ENCODE peak calls at places on chromosomes 3 and 15, in four cellular contexts. T is K562, V is HCT116, H is SK-N-SH. X is an unnamed sample.
A peak's percentile ranks its signal among the peaks of the same experiment; 100 is the strongest.

GRCh38 chr3:99945328-99945995 is 127.8 kb downstream of the CMSS1 start:
- DNase-seq in T (no peak), H (no peak), V (no peak), X (no peak)

GRCh38 chr3:120022729-120023128 is 71.5 kb downstream of the GSK3B start:
- DNase-seq in H (no peak), V (no peak), T (no peak), X (no peak)

GRCh38 chr3:152183473-152183872 is 85.3 kb upstream of the MBNL1 start:
- DNase-seq in T (peak; percentile 51), V (peak; percentile 46), H (peak; percentile 34), X (peak; percentile 10)

GRCh38 chr15:39584662-39585393 is 3.9 kb downstream of the THBS1 start:
- DNase-seq in H (no peak), V (no peak), T (no peak), X (no peak)

GRCh38 chr3:138079901-138080300 is 35.5 kb downstream of the DZIP1L start:
- DNase-seq in H (no peak), V (no peak), T (no peak), X (no peak)

GRCh38 chr3:151751161-151751560 is 17.4 kb downstream of the AADACL2 start:
- DNase-seq in T (no peak), V (no peak), H (no peak), X (no peak)

GRCh38 chr3:67920969-67921368 is 266.6 kb upstream of the SUCLG2 start:
- DNase-seq in T (no peak), V (no peak), H (no peak), X (no peak)

GRCh38 chr3:113211370-113212154 is at the start of gene BOC:
- DNase-seq in V (no peak), H (peak; percentile 76), T (no peak), X (no peak)

GRCh38 chr3:165502707-165503106 is 306.5 kb upstream of the SLITRK3 start:
- DNase-seq in V (no peak), T (no peak), H (no peak), X (no peak)

DNA sequence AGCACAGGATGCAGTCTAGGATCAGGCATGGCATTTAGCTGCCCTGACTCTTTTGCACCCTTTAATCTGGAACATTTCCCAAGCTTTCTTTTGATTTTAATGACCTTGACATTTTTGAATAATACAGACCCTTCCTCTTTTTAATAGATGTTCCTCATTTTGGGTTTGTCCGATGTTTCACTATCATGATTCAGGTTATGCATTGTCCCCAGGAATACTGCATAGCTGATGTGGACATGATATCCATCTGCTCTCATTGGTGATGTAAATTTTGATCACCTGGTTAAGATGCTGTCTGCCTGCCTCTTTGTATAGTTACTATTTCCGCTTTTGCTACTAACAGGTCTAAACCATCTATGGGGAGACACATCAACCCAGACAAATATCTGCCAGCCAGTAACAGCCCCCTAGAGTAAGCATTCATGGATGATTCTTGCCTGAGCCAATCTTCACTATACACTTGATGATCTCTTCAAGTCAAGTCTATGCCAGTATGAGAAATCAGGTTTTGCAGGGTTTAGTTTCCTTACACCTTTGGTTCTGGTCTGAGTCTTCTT is 50.6 kb upstream of the ULK4 start:
- DNase-seq in T (no peak), V (no peak), H (no peak), X (no peak)
- H3K4me3 ChIP-seq in T (peak overlapping the region; percentile 85), V (no peak overlapping the region), H (no peak overlapping the region), X (no peak overlapping the region)

DNA sequence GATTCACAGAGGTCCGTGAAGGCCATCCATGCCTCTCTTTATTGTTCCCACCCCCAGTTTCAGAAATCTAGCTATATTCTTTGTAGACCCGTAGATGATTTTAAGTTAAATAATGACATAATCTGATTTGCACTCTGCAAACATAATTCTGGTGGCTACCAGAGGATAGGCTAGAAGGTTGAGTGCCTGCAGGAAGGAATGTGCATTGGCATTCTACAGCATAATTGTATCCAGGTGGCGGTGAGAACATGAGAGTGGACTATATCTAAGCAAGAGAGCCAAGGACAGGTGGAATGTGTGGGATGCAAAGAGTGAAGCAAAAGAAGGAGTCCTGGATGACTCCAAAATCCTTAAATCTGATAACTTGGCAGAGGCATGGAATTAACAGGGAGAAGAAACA is 298.5 kb upstream of the MME start:
- DNase-seq in V (no peak), H (no peak), T (no peak), X (no peak)
- TF ChIP-seq CTCF in V (no peak), H (peak; percentile 42), T (no peak), X (no peak)

DNA sequence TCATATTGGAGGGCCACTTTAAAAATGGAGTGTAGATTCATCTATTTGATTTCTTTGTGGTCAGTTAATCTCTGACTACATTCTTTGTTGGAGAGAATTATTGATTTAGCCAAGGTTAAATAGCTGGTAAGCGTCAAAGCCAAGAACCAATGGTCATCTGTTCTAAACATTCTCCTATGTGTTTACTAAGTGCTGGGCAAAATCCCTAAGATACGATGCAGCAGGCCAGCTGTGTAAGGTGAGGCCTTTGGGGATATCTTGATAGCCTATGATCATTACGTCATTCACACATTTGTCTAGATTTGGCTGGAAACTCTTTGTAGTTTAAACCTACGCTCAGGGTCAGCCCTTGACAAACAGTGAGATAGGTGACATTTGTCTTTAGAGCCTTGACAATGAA is 236.2 kb downstream of the NR1D2 start:
- DNase-seq in T (no peak), H (no peak), V (no peak), X (no peak)
- H3K36me3 ChIP-seq in T (no peaks in the 10 kb centered on the region), H (no peaks in the 10 kb centered on the region), V (no peaks in the 10 kb centered on the region), X (no peaks in the 10 kb centered on the region)

GRCh38 chr15:31360843-31361763 is 34.5 kb downstream of the KLF13 start:
- DNase-seq in H (peak; percentile 39), T (no peak), V (no peak), X (no peak)
- H3K4me3 ChIP-seq in H (no peak overlapping the region), T (no peak overlapping the region), V (no peak overlapping the region), X (no peak overlapping the region)

DNA sequence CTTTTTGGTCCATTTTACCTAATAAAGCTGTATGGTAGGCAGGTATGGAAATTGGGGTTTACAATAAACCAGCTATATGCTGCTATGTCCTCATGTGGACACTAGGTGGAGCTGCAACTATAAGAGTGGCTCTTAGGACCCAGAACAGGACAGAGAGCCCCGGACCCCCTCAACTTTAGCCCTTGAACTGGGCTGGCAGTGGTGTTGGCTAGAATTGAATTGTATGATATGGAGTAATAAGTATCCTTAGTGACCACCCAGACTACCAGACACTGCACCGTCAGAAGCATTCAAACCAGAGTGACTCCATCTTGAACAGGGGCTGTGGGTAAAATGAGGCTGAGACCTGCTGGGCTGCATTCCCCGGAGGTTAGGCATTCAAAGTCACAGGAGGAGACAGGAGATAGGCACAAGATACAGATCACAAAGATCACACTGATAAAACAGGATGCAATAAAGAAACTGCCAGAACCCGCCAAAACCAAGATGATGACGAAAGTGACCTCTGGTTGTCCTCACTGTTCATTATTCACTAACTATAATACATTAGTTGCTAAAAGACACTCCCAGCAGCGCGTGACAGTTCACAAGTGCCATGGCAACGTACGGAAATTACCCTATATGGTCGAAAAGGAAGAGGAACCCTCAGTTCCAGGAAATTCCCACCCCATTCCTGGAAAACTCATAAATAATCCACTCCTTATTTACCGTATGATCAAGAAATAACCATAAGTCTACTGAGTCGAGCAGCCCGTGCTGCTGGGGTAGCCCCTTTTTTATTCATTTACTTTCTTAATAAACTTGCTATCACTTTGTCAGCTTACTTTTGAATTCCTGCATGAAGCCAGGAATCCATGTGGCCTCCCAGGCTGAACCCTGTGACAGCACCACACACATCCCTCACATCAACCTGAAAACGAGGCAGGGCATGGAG is 68.7 kb upstream of the BLM start:
- DNase-seq in T (peak; percentile 67), V (peak; percentile 48), H (peak; percentile 86), X (no peak)
- TF ChIP-seq CTCF in T (peak; percentile 94), V (peak; percentile 91), H (peak; percentile 96), X (peak; percentile 78)